ENCODE peak calls at places on chromosomes 7 and 10, in eight cellular contexts. Z, S, J, P, D, R, L and I are unnamed samples.

GRCh38 chr10:80588506-80589020 is 50.9 kb downstream of the SH2D4B start:
- DNase-seq in Z (no peak), S (peak), J (no peak), P (no peak), D (no peak), R (no peak), L (no peak), I (no peak)

GRCh38 chr10:20658158-20658557 is 239.0 kb downstream of the NEBL start:
- DNase-seq in Z (no peak), S (no peak), J (no peak), P (no peak), D (no peak), R (no peak), L (no peak), I (no peak)

GRCh38 chr10:131426530-131426898 is 115.0 kb upstream of the TCERG1L start:
- DNase-seq in Z (no peak), S (no peak), J (no peak), P (no peak), D (no peak), R (no peak), L (no peak), I (no peak)

GRCh38 chr10:7826971-7827370 is 8.7 kb downstream of the TAF3 start:
- DNase-seq in Z (peak), S (peak), J (peak), P (peak), D (no peak), R (no peak), L (no peak), I (no peak)

GRCh38 chr10:132283604-132284382 is 24.0 kb downstream of the STK32C start:
- DNase-seq in Z (peak), S (no peak), J (peak), P (no peak), D (no peak), R (no peak), L (no peak), I (no peak)

GRCh38 chr7:102125127-102125561 is 161.5 kb upstream of the SH2B2 start:
- DNase-seq in Z (peak), S (peak), J (no peak), P (peak), D (no peak), R (no peak), L (no peak), I (peak)

GRCh38 chr10:88157981-88158465 is 294.6 kb downstream of the PTEN start:
- DNase-seq in Z (peak), S (no peak), J (no peak), P (peak), D (no peak), R (no peak), L (no peak), I (no peak)

GRCh38 chr10:84205049-84205852 is 10.9 kb downstream of the CDHR1 start:
- DNase-seq in Z (peak), S (peak), J (peak), P (peak), D (peak), R (peak), L (peak), I (no peak)

GRCh38 chr7:11726251-11727155 is 105.5 kb downstream of the THSD7A start:
- DNase-seq in Z (peak), S (no peak), J (no peak), P (peak), D (no peak), R (no peak), L (no peak), I (no peak)

GRCh38 chr7:1864126-1864940 is 194.3 kb downstream of the ELFN1 start:
- DNase-seq in Z (no peak), S (peak), J (no peak), P (no peak), D (no peak), R (no peak), L (no peak), I (no peak)